ENCODE peak calls at places on chromosomes 2 and 18, in four cellular contexts. T, A, J and C are unnamed samples.

GRCh38 chr2:72579595-72580180 is 246.1 kb downstream of the EXOC6B start:
- DNase-seq in A (peak; percentile 76), T (no peak), J (no peak), C (peak; percentile 35)

GRCh38 chr2:207224814-207225482 is 59.2 kb upstream of the KLF7 start:
- DNase-seq in A (peak; percentile 5), T (no peak), J (no peak), C (no peak)

GRCh38 chr2:166375205-166375735 is 474 bp downstream of the SCN9A start:
- DNase-seq in A (peak; percentile 32), J (no peak), T (no peak), C (peak; percentile 1)

GRCh38 chr2:85840091-85840490 is 48.7 kb downstream of the ST3GAL5 start:
- DNase-seq in T (no peak), J (no peak), A (no peak), C (no peak)

GRCh38 chr2:11093467-11093866 is 61.8 kb upstream of the SLC66A3 start:
- DNase-seq in A (no peak), J (no peak), T (no peak), C (no peak)

GRCh38 chr18:58243401-58243800 is 199.4 kb downstream of the NEDD4L start:
- DNase-seq in A (no peak), T (no peak), J (no peak), C (no peak)

GRCh38 chr2:175539122-175539521 is 357.6 kb upstream of the ATP5MC3 start:
- DNase-seq in T (no peak), A (no peak), J (no peak), C (no peak)

GRCh38 chr2:195475336-195475735 is 181.7 kb upstream of the SLC39A10 start:
- DNase-seq in T (no peak), J (no peak), A (no peak), C (no peak)

GRCh38 chr2:127408004-127408806 is 10.0 kb upstream of the PROC start:
- DNase-seq in J (peak; percentile 68), T (peak; percentile 93), A (peak; percentile 94), C (peak; percentile 57)

GRCh38 chr2:48356701-48357322 is 173.1 kb upstream of the STON1 start:
- DNase-seq in J (peak; percentile 71), A (peak; percentile 43), T (no peak), C (peak; percentile 20)

GRCh38 chr2:232299927-232300674 is 78.5 kb upstream of the ALPP start:
- DNase-seq in J (no peak), A (no peak), T (no peak), C (no peak)

GRCh38 chr2:37585982-37586621 is 85.3 kb downstream of the CDC42EP3 start:
- DNase-seq in A (no peak), J (peak; percentile 91), T (peak; percentile 78), C (peak; percentile 79)

GRCh38 chr2:118300807-118301206 is 212.5 kb downstream of the INSIG2 start:
- DNase-seq in J (no peak), T (no peak), A (no peak), C (no peak)

GRCh38 chr2:100891911-100892642 is 72.1 kb downstream of the NPAS2 start:
- DNase-seq in T (no peak), A (no peak), J (peak; percentile 65), C (peak; percentile 22)

GRCh38 chr2:118810766-118811165 is 36.7 kb downstream of the EN1 start:
- DNase-seq in A (no peak), J (no peak), T (no peak), C (no peak)

GRCh38 chr2:189407161-189407943 is 33.9 kb upstream of the WDR75 start:
- DNase-seq in J (peak; percentile 68), T (no peak), A (no peak), C (peak; percentile 19)

GRCh38 chr2:200862532-200863000 is 1.9 kb downstream of the CLK1 start:
- DNase-seq in A (peak; percentile 39), T (no peak), J (peak; percentile 68), C (no peak)

GRCh38 chr2:189613650-189614420 is 33.2 kb upstream of the SLC40A1 start:
- DNase-seq in T (no peak), A (no peak), J (peak; percentile 65), C (no peak)

GRCh38 chr2:215979615-215980014 is 33.7 kb downstream of the MREG start:
- DNase-seq in T (no peak), J (no peak), A (no peak), C (no peak)

GRCh38 chr2:107585851-107586250 is 240.8 kb upstream of the RGPD4 start:
- DNase-seq in A (no peak), J (peak; percentile 46), T (no peak), C (no peak)

GRCh38 chr2:11450791-11451190 is 15.2 kb downstream of the E2F6 start:
- DNase-seq in A (no peak), T (no peak), J (no peak), C (no peak)

GRCh38 chr2:240637901-240638175 is 12.6 kb downstream of the GPR35 start:
- DNase-seq in T (no peak), J (no peak), A (no peak), C (no peak)

GRCh38 chr2:133400411-133400810 is 167.9 kb downstream of the NCKAP5 start:
- DNase-seq in T (no peak), J (no peak), A (no peak), C (no peak)

GRCh38 chr2:230226090-230226551 is 585 bp downstream of the SP140 start:
- DNase-seq in A (no peak), T (no peak), J (no peak), C (no peak)

GRCh38 chr18:34493566-34494358 is 216.3 kb upstream of the DTNA start:
- DNase-seq in A (peak; percentile 83), J (no peak), T (no peak), C (no peak)

GRCh38 chr2:174071321-174071720 is 106.1 kb upstream of the SP3 start:
- DNase-seq in T (no peak), J (no peak), A (no peak), C (no peak)

GRCh38 chr2:100603945-100604633 is 41.3 kb downstream of the PDCL3 start:
- DNase-seq in T (no peak), J (no peak), A (peak; percentile 21), C (no peak)

GRCh38 chr18:74456409-74457042 is 582 bp downstream of the DIPK1C start:
- DNase-seq in J (no peak), A (peak; percentile 54), T (no peak), C (no peak)

GRCh38 chr2:145551661-145552060 is 1031.7 kb upstream of the ZEB2 start:
- DNase-seq in J (no peak), T (no peak), A (no peak), C (no peak)

DNA sequence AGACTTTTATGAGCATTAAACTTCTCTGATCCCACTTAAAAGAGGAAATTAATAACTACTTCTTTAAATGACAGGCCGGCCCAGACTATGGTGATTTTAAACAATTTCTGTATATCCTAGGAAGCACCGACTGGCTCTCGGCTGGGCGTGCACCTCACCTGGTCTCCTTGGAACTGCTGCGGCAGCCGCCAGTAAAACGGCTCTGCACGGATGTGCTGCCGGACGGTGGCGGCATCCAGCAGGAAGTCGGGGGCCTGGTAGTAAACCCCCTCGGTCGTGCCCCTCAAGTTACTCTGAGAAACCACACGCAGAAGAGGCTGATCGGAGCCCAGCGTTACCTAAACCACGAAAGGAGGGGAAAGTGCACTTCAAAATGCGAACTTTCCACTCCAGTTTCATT is 106.5 kb downstream of the LAMA1 start:
- DNase-seq in A (no peak), T (no peak), J (no peak), C (no peak)
- H3K4me3 ChIP-seq in A (no peak overlapping the region), T (no peak overlapping the region), J (no peak overlapping the region), C (no peak overlapping the region)

DNA sequence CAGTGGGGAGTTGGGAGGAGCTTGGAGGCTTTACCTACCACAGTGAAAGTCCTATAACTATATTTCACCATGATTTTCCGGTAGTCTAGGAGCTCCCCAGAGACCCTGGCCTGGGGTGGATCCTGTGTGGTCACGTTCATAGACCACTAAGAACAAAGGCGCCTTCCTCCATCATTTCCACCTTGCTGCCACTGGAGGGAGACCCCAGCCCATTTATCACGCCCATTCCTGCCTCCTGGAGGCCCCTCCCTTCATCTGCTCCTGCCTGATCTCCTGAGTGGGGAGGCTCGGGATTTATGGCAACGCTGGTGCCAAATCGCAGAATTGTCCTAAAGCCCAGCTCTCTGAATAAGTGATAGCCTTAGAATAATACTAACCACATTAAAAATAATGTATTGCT is 507.6 kb upstream of the SPHKAP start:
- DNase-seq in J (no peak), A (peak; percentile 81), T (no peak), C (no peak)
- TF ChIP-seq CTCF in J (peak; percentile 47), A (peak; percentile 74), T (no peak), C (peak; percentile 40)

DNA sequence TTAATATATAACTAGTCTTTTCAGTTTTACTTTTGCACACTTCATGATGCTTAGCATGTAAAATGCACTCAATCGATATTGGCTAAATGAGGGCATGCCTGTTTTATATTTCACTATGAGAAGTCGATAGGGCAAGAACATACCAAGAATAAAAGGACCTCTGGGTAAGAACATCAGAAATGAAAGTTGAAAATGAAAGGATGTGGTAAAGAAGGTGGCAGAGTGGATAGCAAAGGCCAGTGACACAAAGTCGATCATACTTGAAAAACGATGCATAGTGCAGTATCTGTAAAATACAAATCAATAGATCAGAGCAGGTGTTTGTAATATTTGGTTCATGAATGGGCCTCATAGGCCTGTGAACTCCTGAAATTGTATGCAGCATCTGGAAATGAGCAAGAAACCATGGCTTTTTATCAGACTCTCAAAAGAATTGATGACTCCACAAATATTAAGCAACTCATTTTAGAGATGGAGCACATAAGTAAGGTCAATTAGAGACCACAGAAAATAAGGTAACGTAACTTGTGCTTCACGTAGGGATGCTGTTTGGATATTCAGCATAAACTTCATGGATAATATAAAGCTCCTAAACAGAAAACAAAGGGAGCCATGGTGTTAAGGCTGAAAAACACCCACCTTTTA is 653.4 kb downstream of the NYAP2 start:
- DNase-seq in J (no peak), T (no peak), A (no peak), C (no peak)
- H3K4me3 ChIP-seq in J (no peak overlapping the region), T (no peak overlapping the region), A (no peak overlapping the region), C (no peak overlapping the region)

GRCh38 chr2:84676295-84676694 is 160.0 kb downstream of the DNAH6 start:
- DNase-seq in A (no peak), J (no peak), T (no peak), C (peak; percentile 27)
- TF ChIP-seq CTCF in A (no peak), J (no peak), T (no peak), C (no peak)

GRCh38 chr2:171523969-171524401 is 1.7 kb downstream of the CYBRD1 start:
- DNase-seq in A (peak; percentile 55), J (no peak), T (no peak), C (peak; percentile 16)
- H3K4me3 ChIP-seq in A (peak overlapping the region; percentile 97), J (peak overlapping the region; percentile 86), T (peak overlapping the region; percentile 73), C (peak overlapping the region; percentile 84)

GRCh38 chr2:221364672-221365071 is 207.4 kb downstream of the EPHA4 start:
- DNase-seq in T (no peak), A (no peak), J (no peak), C (no peak)
- TF ChIP-seq CTCF in T (no peak), A (no peak), J (no peak), C (no peak)

DNA sequence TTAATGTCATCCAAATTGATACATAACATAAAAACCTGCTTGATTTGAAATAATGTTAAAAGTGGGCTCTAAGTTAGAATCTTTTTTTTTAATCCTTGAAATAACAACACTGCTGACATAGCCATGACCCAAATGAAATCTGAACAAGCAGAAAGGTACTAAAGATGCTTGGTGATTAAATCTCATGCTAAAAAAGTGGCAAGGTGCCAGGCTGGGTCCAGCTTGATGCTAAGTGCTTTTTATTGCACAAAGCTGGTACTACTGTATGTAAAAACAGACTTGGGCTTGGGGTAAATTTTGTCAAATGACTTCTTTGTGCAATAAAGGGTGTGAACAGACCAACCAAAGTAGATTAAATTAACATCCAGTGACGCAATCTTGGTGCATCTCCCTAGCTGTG is 13.4 kb downstream of the BCL11A start:
- DNase-seq in J (no peak), A (no peak), T (no peak), C (no peak)
- H3K4me3 ChIP-seq in J (no peak overlapping the region), A (no peak overlapping the region), T (no peak overlapping the region), C (no peak overlapping the region)